ENCODE peak calls at places on chromosomes 16 and 17, in four cellular contexts. R is heart right ventricle; A is breast epithelium; G is CD8-positive, alpha-beta T cell. T is an unnamed sample.

GRCh38 chr17:45905812-45906211 is 11.5 kb downstream of the MAPT start:
- DNase-seq in R (no peak), A (no peak), G (no peak), T (no peak)

GRCh38 chr17:71900830-71901229 is 220.0 kb upstream of the SOX9 start:
- DNase-seq in R (no peak), A (no peak), G (no peak), T (no peak)

GRCh38 chr17:45433136-45433535 is 466 bp upstream of the ARHGAP27 start:
- DNase-seq in R (no peak), A (no peak), G (no peak), T (peak; percentile 72)

GRCh38 chr16:64964126-64964540 is 157.7 kb downstream of the CDH11 start:
- DNase-seq in R (no peak), A (no peak), G (no peak), T (no peak)

GRCh38 chr16:89072216-89073130 is 21.2 kb upstream of the ACSF3 start:
- DNase-seq in R (no peak), A (no peak), G (no peak), T (no peak)

GRCh38 chr17:48486557-48486956 is 44.3 kb downstream of the HOXB1 start:
- DNase-seq in R (no peak), A (no peak), G (no peak), T (peak; percentile 68)

GRCh38 chr17:69882281-69882680 is 192.7 kb upstream of the KCNJ16 start:
- DNase-seq in R (no peak), A (no peak), G (no peak), T (no peak)

GRCh38 chr17:8726951-8727555 is 17.6 kb downstream of the CCDC42 start:
- DNase-seq in R (no peak), A (no peak), G (no peak), T (peak; percentile 38)

GRCh38 chr17:45719335-45720071 is 64.6 kb upstream of the CRHR1 start:
- DNase-seq in R (no peak), A (no peak), G (no peak), T (peak; percentile 84)

GRCh38 chr17:71963341-71963740 is 157.5 kb upstream of the SOX9 start:
- DNase-seq in R (no peak), A (no peak), G (no peak), T (no peak)

GRCh38 chr17:42456223-42457106 is 2.2 kb upstream of the ATP6V0A1 start:
- DNase-seq in R (no peak), A (no peak), G (peak; percentile 17), T (no peak)

GRCh38 chr17:71963791-71964190 is 157.0 kb upstream of the SOX9 start:
- DNase-seq in R (no peak), A (no peak), G (no peak), T (no peak)

GRCh38 chr16:84829168-84829965 is 9.6 kb downstream of the CRISPLD2 start:
- DNase-seq in R (no peak), A (no peak), G (no peak), T (no peak)

GRCh38 chr17:17051791-17052461 is 9.7 kb downstream of the MPRIP start:
- DNase-seq in R (no peak), A (no peak), G (no peak), T (peak; percentile 38)

GRCh38 chr17:79504181-79504605 is 106.7 kb downstream of the RBFOX3 start:
- DNase-seq in R (no peak), A (no peak), G (no peak), T (no peak)

GRCh38 chr17:50893183-50893993 is 27.2 kb upstream of the TOB1 start:
- DNase-seq in R (no peak), A (peak; percentile 90), G (no peak), T (peak; percentile 55)

GRCh38 chr17:81247339-81247990 is 8.3 kb downstream of the NDUFAF8 start:
- DNase-seq in R (no peak), A (no peak), G (no peak), T (no peak)

GRCh38 chr16:73483934-73484712 is 436.2 kb upstream of the ZFHX3 start:
- DNase-seq in R (no peak), A (no peak), G (no peak), T (no peak)

GRCh38 chr16:65509172-65509571 is 387.3 kb upstream of the CDH11 start:
- DNase-seq in R (no peak), A (no peak), G (no peak), T (no peak)

GRCh38 chr17:82737981-82738877 is 2.8 kb downstream of the FN3K start:
- DNase-seq in R (peak; percentile 77), A (no peak), G (no peak), T (peak; percentile 42)

GRCh38 chr17:1713878-1714487 is 3.8 kb upstream of the TLCD2 start:
- DNase-seq in R (no peak), A (no peak), G (no peak), T (peak; percentile 94)

GRCh38 chr16:10663744-10664143 is 31.0 kb downstream of the TEKT5 start:
- DNase-seq in R (no peak), A (no peak), G (no peak), T (no peak)

GRCh38 chr16:20868890-20869289 is 31.3 kb downstream of the DCUN1D3 start:
- DNase-seq in R (peak; percentile 92), A (no peak), G (no peak), T (peak; percentile 55)

GRCh38 chr17:29084476-29085148 is 41.7 kb downstream of the PIPOX start:
- DNase-seq in R (no peak), A (no peak), G (no peak), T (peak; percentile 81)

GRCh38 chr17:44688675-44689491 is 693 bp downstream of the CCDC43 start:
- DNase-seq in R (no peak), A (no peak), G (no peak), T (no peak)

GRCh38 chr17:4604111-4604644 is 19.8 kb downstream of the SMTNL2 start:
- DNase-seq in R (peak; percentile 84), A (peak; percentile 30), G (no peak), T (peak; percentile 53)

GRCh38 chr16:30356401-30357084 is 1.4 kb upstream of the CD2BP2 start:
- DNase-seq in R (no peak), A (no peak), G (no peak), T (no peak)

GRCh38 chr17:38702900-38703741 is 2.0 kb upstream of the MLLT6 start:
- DNase-seq in R (no peak), A (no peak), G (peak; percentile 19), T (no peak)

GRCh38 chr17:5437721-5438317 is 1.1 kb downstream of the C1QBP start:
- DNase-seq in R (no peak), A (no peak), G (no peak), T (no peak)

GRCh38 chr16:77221482-77221881 is 22.3 kb downstream of the SYCE1L start:
- DNase-seq in R (no peak), A (no peak), G (no peak), T (no peak)

GRCh38 chr17:36899250-36900129 is 37.8 kb upstream of the LHX1 start:
- DNase-seq in R (no peak), A (no peak), G (no peak), T (peak; percentile 70)

GRCh38 chr16:46731691-46732555 is 16.2 kb downstream of the MYLK3 start:
- DNase-seq in R (peak; percentile 54), A (no peak), G (no peak), T (no peak)

GRCh38 chr16:19411298-19411697 is 6.4 kb upstream of the TMC5 start:
- DNase-seq in R (no peak), A (no peak), G (no peak), T (no peak)

GRCh38 chr16:23950898-23951297 is 115.1 kb downstream of the PRKCB start:
- DNase-seq in R (no peak), A (no peak), G (no peak), T (no peak)

GRCh38 chr17:46192484-46193245 is 564 bp downstream of the KANSL1 start:
- DNase-seq in R (peak; percentile 62), A (peak; percentile 60), G (peak; percentile 66), T (peak; percentile 95)

GRCh38 chr17:68053237-68054030 is 17.9 kb downstream of the KPNA2 start:
- DNase-seq in R (no peak), A (no peak), G (no peak), T (peak; percentile 52)

GRCh38 chr16:21134053-21134452 is 16.6 kb downstream of the DNAH3 start:
- DNase-seq in R (no peak), A (no peak), G (no peak), T (no peak)

GRCh38 chr16:80084163-80084562 is 456.6 kb upstream of the DYNLRB2 start:
- DNase-seq in R (no peak), A (no peak), G (no peak), T (no peak)

DNA sequence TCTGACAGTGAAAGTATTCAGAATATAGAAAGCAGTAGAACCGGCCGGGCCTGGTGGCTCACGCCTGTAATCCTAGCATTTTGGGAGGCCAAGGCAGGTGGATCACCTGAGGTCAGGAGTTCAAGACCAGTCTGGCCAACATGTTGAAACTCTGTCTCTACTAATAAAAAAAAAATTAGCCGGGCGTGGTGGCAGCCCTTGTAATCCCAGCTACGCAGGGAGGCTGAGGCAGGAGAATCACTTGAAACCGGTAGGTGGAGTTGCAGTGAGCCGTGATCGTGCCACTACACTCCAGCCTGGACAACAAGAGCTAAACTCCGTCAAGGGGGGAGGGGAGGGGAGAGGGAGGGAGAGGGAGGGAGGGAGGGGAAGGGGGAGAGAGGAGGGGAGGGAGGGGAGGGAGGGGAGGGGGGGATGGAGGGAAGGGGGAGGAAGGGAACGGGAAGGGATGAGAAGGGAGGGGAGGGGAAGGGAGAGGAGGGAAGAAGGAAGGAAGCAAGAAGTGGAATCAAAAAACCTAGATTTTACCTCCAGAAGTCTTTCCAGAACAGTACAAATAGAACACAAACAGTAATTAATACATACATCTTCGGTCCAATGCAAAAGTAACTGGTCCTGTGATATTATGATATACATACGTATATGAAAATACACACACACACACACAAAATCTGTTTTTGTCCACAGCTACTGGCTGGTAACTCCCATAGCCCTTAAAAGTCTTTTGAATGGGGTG is 10.9 kb upstream of the NT5C start:
- DNase-seq in R (no peak), A (no peak), G (no peak), T (no peak)
- TF ChIP-seq CTCF in R (no peak), A (no peak), G (no peak), T (no peak)

GRCh38 chr16:68022278-68022727 is 729 bp downstream of the DDX28 start:
- DNase-seq in R (no peak), A (no peak), G (no peak), T (no peak)
- H3K27ac ChIP-seq in R (peak overlapping the region; percentile 85), A (peak overlapping the region; percentile 93), G (peak overlapping the region; percentile 88), T (no peak overlapping the region)

DNA sequence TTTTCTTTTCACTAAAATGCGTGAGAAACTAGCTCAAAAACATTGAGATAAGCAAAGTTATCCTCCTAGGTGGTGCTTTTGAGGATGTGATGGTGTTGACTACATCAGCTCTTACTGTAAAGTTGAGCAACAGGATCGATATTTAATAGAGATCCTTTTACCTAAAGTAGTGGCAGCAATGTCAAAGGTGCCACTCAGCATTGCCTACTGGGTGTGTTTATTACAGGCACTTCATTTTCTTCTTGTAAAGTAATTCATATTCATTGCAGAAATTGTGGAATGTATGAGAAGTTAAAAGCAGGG is 1.4 kb downstream of the PSMD3 start:
- DNase-seq in R (no peak), A (no peak), G (no peak), T (no peak)
- TF ChIP-seq CTCF in R (no peak), A (no peak), G (no peak), T (no peak)

GRCh38 chr17:64174686-64175456 is 44.9 kb upstream of the ERN1 start:
- DNase-seq in R (no peak), A (no peak), G (no peak), T (peak; percentile 36)
- H3K27ac ChIP-seq in R (peak overlapping the region; percentile 61), A (peak overlapping the region; percentile 46), G (no peak overlapping the region), T (no peak overlapping the region)

GRCh38 chr17:18093616-18094408 is 6.1 kb downstream of the DRG2 start:
- DNase-seq in R (peak; percentile 44), A (no peak), G (no peak), T (peak; percentile 79)
- TF ChIP-seq CTCF in R (peak; percentile 25), A (no peak), G (no peak), T (peak; percentile 78)

T was measured in endodermal cell.